ENCODE peak calls at places on chromosomes 6 and 20, in ten cellular contexts. T is kidney epithelial cell, G is foreskin fibroblast, D is BJ, X is dorsolateral prefrontal cortex, F is IMR-90, I is HCT116, R is ovary, Z is brain microvascular endothelial cell, E is heart left ventricle. N is an unnamed sample.

GRCh38 chr6:110581682-110582081 is 105.3 kb upstream of the SLC22A16 start:
- DNase-seq in T (no peak), G (no peak), D (no peak), X (no peak), F (no peak), I (no peak), R (no peak), Z (no peak), E (no peak), N (no peak)

GRCh38 chr20:33803921-33804337 is 7.2 kb upstream of the CHMP4B start:
- DNase-seq in T (no peak), G (peak), D (peak), X (no peak), F (peak), I (no peak), R (no peak), Z (peak), E (no peak), N (peak)

GRCh38 chr20:13009682-13010406 is 1.1 kb downstream of the SPTLC3 start:
- DNase-seq in T (peak), G (peak), D (peak), X (no peak), F (peak), I (no peak), R (peak), Z (peak), E (peak), N (peak)

GRCh38 chr6:70668499-70668812 is 773 bp downstream of the SMAP1 start:
- DNase-seq in T (no peak), G (no peak), D (no peak), X (no peak), F (no peak), I (peak), R (no peak), Z (no peak), E (no peak), N (peak)

GRCh38 chr6:38871745-38872568 is 156.8 kb downstream of the DNAH8 start:
- DNase-seq in T (no peak), G (peak), D (peak), X (no peak), F (peak), I (peak), R (peak), Z (peak), E (no peak), N (peak)

GRCh38 chr20:64119681-64120341 is 12.4 kb upstream of the NPBWR2 start:
- DNase-seq in T (no peak), G (no peak), D (no peak), X (peak), F (no peak), I (peak), R (no peak), Z (no peak), E (no peak), N (no peak)

GRCh38 chr20:37239026-37239451 is 22.6 kb downstream of the GHRH start:
- DNase-seq in T (no peak), G (no peak), D (no peak), X (no peak), F (peak), I (no peak), R (no peak), Z (no peak), E (no peak), N (no peak)

GRCh38 chr20:49928411-49929141 is 7.6 kb upstream of the RNF114 start:
- DNase-seq in T (peak), G (peak), D (peak), X (peak), F (peak), I (peak), R (peak), Z (peak), E (peak), N (peak)

GRCh38 chr20:44448753-44449546 is 26.7 kb upstream of the TTPAL start:
- DNase-seq in T (no peak), G (no peak), D (no peak), X (no peak), F (no peak), I (peak), R (no peak), Z (no peak), E (no peak), N (peak)

GRCh38 chr6:89385156-89385667 is 26.9 kb downstream of the RRAGD start:
- DNase-seq in T (peak), G (no peak), D (no peak), X (peak), F (no peak), I (no peak), R (no peak), Z (no peak), E (no peak), N (peak)

GRCh38 chr6:111367393-111368088 is 115.5 kb downstream of the REV3L start:
- DNase-seq in T (no peak), G (no peak), D (no peak), X (no peak), F (no peak), I (no peak), R (no peak), Z (no peak), E (no peak), N (peak)

GRCh38 chr6:139323511-139324445 is 32.0 kb upstream of the TXLNB start:
- DNase-seq in T (no peak), G (peak), D (no peak), X (peak), F (peak), I (no peak), R (peak), Z (peak), E (peak), N (peak)

GRCh38 chr6:118544105-118544504 is 4.0 kb upstream of the PLN start:
- DNase-seq in T (no peak), G (no peak), D (no peak), X (no peak), F (no peak), I (no peak), R (no peak), Z (no peak), E (no peak), N (peak)

GRCh38 chr20:61702246-61702645 is 363.4 kb downstream of the TAF4 start:
- DNase-seq in T (no peak), G (no peak), D (no peak), X (no peak), F (no peak), I (no peak), R (no peak), Z (no peak), E (no peak), N (no peak)

GRCh38 chr20:14984768-14985622 is 647.6 kb upstream of the FLRT3 start:
- DNase-seq in T (no peak), G (peak), D (no peak), X (no peak), F (no peak), I (no peak), R (no peak), Z (peak), E (no peak), N (no peak)

GRCh38 chr6:136408205-136408604 is 118.6 kb upstream of the BCLAF1 start:
- DNase-seq in T (no peak), G (peak), D (no peak), X (no peak), F (peak), I (no peak), R (no peak), Z (no peak), E (no peak), N (peak)

GRCh38 chr6:159074120-159074684 is 29.4 kb upstream of the TAGAP start:
- DNase-seq in T (peak), G (peak), D (no peak), X (no peak), F (peak), I (peak), R (no peak), Z (peak), E (no peak), N (peak)

GRCh38 chr20:50733644-50734349 is 2.4 kb downstream of the PARD6B start:
- DNase-seq in T (no peak), G (no peak), D (no peak), X (no peak), F (no peak), I (no peak), R (no peak), Z (no peak), E (no peak), N (no peak)

GRCh38 chr6:88174906-88175305 is 8.8 kb upstream of the CNR1 start:
- DNase-seq in T (no peak), G (no peak), D (no peak), X (no peak), F (no peak), I (no peak), R (no peak), Z (no peak), E (no peak), N (no peak)

GRCh38 chr6:116649129-116649528 is 19.4 kb downstream of the ZUP1 start:
- DNase-seq in T (no peak), G (no peak), D (no peak), X (no peak), F (no peak), I (no peak), R (no peak), Z (no peak), E (no peak), N (no peak)

GRCh38 chr20:48100483-48100882 is 315.2 kb upstream of the SULF2 start:
- DNase-seq in T (no peak), G (no peak), D (no peak), X (no peak), F (no peak), I (no peak), R (no peak), Z (no peak), E (no peak), N (no peak)

GRCh38 chr20:13321416-13321815 is 100.3 kb downstream of the ISM1 start:
- DNase-seq in T (no peak), G (no peak), D (no peak), X (no peak), F (no peak), I (no peak), R (no peak), Z (no peak), E (no peak), N (no peak)

GRCh38 chr6:10451394-10451793 is 36.5 kb upstream of the TFAP2A start:
- DNase-seq in T (no peak), G (no peak), D (no peak), X (no peak), F (no peak), I (no peak), R (no peak), Z (no peak), E (no peak), N (no peak)
- TF ChIP-seq CTCF in T (no peak), G (no peak), D (no peak), X (no peak), F (no peak), I (peak), R (no peak), Z (peak), E (no peak), N (no peak)

GRCh38 chr6:31180500-31180899 is 10.0 kb upstream of the POU5F1 start:
- DNase-seq in T (no peak), G (peak), D (peak), X (no peak), F (no peak), I (no peak), R (peak), Z (peak), E (peak), N (peak)
- H3K4me3 ChIP-seq in T (no peak), G (peak), D (peak), X (peak), F (no peak), I (no peak), R (peak), Z (peak), E (peak), N (peak)

DNA sequence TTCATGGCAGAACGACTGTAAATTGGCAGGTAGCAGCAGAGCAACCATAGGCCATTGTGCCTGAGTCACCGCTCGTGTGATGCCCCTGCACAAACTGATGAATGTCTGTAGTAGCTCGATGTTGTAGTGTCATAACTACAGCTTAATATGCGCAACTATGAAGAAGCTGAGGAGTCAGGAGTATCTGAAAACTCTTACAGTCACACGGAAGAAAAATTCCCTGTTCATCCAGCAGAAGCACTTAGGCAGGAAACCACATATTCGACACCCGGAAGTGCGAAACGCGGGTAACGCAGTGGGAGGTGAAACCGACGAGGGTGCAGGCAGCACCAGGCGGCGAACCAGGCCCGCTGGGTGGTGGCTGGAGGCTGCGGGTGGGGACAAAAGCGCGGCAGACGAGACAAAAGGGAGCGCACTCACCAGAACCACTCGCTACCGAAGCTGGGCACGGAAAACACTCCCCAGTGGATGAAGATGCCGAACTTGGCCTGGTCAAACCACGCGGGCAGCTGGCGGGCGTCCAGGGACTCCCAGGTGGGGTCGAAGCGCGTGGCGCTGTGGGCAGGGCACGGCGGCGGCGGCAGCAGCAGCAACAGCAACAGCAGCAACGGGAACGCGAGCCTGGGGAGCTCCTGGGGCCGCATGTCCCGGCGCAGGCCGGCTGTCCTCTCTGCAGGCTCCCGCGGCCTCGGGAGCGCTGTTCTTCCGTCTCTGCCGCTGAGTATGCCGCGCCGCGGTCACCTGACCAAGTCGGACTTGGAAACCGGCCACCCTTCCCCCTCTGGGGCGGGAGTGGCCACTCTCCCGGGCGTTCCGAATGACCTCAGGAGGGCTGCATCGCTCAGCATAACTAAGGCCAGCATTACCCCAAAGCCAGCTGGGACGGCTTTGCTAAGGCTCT is at the start of gene FUCA2:
- DNase-seq in T (peak), G (peak), D (peak), X (peak), F (peak), I (peak), R (peak), Z (peak), E (peak), N (peak)
- TF ChIP-seq CTCF in T (no peak), G (no peak), D (peak), X (peak), F (peak), I (no peak), R (peak), Z (peak), E (no peak), N (peak)

DNA sequence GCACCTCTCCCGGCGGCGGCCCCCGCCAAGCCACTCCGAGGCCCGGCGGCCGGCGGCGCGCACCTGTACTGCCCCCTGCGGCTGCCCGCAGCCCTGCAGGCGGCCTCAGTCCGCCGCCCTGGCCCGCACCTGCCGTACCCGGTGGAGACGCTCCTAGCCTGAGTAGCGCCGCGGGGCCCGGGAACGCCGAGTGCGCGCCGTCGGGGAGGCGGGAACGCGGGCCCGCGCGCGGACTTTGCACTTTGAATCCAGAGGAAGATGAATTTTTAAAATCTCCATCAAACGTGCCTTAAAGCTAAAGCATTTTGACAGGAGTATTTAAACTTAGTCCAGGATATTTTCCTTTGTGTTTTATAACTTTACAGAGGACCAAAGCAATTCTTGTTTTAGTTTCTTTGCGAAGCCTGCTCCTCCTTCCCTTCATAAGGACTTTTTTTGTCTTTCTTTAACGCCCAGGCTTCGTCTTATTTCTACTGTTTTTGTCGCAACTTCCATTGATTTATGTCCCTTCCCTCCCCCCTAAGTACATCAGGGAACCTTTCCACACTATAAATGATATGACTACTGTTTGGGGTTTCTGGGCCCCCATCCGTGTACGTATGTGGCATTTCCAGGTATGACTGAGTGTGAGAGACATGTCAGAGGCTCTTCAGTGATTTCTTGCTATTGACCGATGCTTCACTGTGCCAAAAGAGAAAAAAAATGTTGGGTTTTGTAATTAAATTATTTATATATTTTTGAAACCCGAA is 2.0 kb downstream of the FOXQ1 start:
- DNase-seq in T (no peak), G (no peak), D (no peak), X (no peak), F (no peak), I (peak), R (no peak), Z (no peak), E (no peak), N (no peak)
- H3K4me3 ChIP-seq in T (peak), G (peak), D (peak), X (peak), F (peak), I (peak), R (no peak), Z (no peak), E (no peak), N (no peak)

GRCh38 chr6:113907107-113907506 is 50.0 kb downstream of the MARCKS start:
- DNase-seq in T (no peak), G (no peak), D (no peak), X (no peak), F (no peak), I (no peak), R (no peak), Z (peak), E (no peak), N (peak)
- TF ChIP-seq CTCF in T (no peak), G (peak), D (no peak), X (no peak), F (no peak), I (no peak), R (no peak), Z (no peak), E (no peak), N (peak)

GRCh38 chr6:62519574-62519973 is 233.5 kb upstream of the KHDRBS2 start:
- DNase-seq in T (no peak), G (no peak), D (no peak), X (no peak), F (no peak), I (no peak), R (no peak), Z (no peak), E (no peak), N (no peak)

GRCh38 chr6:62516287-62517152 is 230.5 kb upstream of the KHDRBS2 start:
- DNase-seq in T (no peak), G (no peak), D (no peak), X (no peak), F (no peak), I (no peak), R (no peak), Z (no peak), E (no peak), N (no peak)
- H3K4me3 ChIP-seq in T (no peak), G (no peak), D (no peak), X (no peak), F (no peak), I (no peak), R (no peak), Z (no peak), E (no peak), N (no peak)

DNA sequence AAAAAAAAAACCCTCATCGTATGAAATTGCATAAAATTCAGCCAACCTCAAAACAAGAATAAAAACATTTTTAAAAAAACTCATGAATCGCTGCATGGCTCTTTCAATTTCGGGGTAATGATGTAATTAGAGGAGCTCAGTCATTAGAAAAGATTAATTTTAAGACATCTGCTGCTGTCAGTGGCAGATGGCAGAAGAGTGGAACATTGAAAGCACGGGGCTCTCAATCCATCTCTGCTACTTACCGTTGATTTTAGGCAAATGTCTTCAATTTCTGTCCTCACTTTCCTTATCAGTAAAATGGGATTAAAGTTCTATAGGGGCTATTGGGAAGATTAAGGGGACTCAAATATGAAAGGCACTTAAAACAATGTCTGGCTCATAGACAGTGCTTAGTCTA is 79.2 kb downstream of the EYA2 start:
- DNase-seq in T (no peak), G (no peak), D (no peak), X (no peak), F (no peak), I (no peak), R (no peak), Z (no peak), E (no peak), N (no peak)
- TF ChIP-seq CTCF in T (no peak), G (no peak), D (no peak), X (no peak), F (no peak), I (no peak), R (no peak), Z (no peak), E (no peak), N (no peak)

DNA sequence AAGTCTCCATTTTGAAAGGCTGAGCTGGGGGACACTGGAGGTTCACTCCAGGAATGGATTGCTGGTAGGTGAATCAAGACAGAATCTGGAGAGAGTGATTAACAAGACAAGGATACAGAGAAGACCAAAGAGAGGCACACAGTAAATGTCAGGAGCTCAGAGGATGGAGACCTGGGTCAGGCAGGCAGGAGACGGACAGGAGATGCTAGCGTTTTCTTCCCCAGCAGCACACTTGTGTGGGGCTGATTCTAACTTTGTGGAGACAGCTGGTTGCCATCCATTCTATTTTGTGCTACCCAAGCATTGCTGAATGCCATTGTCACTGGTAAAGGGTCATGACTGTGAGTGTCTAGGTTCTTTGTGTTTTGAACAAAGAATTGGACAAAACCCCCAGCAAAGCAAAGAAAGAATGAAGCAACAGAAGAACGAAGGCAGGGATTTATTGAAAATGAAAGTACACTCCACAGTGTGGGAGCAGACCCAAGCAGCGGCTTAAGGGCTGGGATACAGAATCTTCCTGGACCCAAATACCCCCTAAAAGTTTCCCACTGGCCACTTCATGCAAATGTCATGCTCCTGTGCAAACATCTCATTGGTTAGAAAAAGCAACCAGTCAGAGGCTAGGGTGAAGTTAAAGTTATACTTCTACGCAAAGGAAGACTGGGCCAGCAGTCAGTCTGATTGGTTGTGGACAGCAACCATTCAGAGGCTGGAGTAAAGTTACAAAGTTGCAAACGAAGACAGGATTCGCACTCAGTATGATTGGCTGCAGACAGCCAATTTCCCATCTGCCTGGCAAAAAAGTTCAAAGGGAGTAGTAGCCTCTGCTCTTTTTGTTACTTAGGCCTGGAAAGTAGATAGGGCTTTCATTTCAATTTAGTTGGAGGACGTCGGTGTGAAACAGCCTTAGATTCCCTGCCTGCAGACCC is 17.5 kb downstream of the PTK7 start:
- DNase-seq in T (no peak), G (peak), D (peak), X (no peak), F (peak), I (no peak), R (no peak), Z (no peak), E (peak), N (peak)
- H3K4me3 ChIP-seq in T (no peak), G (peak), D (peak), X (peak), F (peak), I (no peak), R (peak), Z (no peak), E (peak), N (no peak)

DNA sequence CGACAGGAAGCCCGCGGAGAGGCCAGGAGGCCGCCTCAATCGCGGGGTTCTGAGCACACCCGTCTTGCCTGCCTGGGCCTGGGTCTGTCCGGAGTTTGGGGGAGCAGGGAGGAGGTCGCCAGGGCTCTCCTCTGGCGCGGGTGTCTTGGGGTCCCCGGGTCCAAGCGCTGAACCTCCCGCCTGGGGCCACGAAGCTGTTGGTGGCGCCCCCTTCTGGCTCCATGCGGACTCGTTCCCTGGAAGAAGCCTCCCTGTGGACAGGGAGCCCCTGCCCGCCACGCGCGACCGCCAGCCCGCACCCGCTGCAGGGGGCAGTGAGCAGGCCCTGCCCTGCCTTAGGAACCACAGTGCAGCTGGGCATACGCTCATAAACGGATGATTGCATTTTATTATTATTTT is 44.7 kb downstream of the MCUR1 start:
- DNase-seq in T (no peak), G (no peak), D (no peak), X (no peak), F (no peak), I (no peak), R (no peak), Z (no peak), E (no peak), N (no peak)
- TF ChIP-seq CTCF in T (peak), G (no peak), D (peak), X (no peak), F (peak), I (peak), R (no peak), Z (peak), E (no peak), N (peak)